ENCODE peak calls at places on chromosome 9, in nine cellular contexts. P is nephron progenitor cell; Z is MCF 10A; D is lung; K is stimulated activated CD4-positive, alpha-beta T cell treated with anti-CD3 and anti-CD28 coated beads, Interleukin-1b, Interleukin-23, amount 100 ng/mL, for 24 hours; B is EH; E is NCI-H2171; S is T-cell; V is iris pigment epithelial cell. I is an unnamed sample.

GRCh38 chr9:106156462-106156861 is 462.1 kb downstream of the TMEM38B start:
- DNase-seq in P (no peak), Z (no peak), D (no peak), K (no peak), B (no peak), E (no peak), S (no peak), V (no peak), I (no peak)

GRCh38 chr9:19660019-19660418 is 128.8 kb downstream of the SLC24A2 start:
- DNase-seq in P (no peak), Z (peak; percentile 31), D (no peak), K (no peak), B (no peak), E (no peak), S (no peak), V (no peak), I (no peak)

GRCh38 chr9:112838342-112838741 is 52.3 kb downstream of the SLC46A2 start:
- DNase-seq in P (no peak), Z (no peak), D (no peak), K (no peak), B (no peak), E (no peak), S (no peak), V (no peak), I (no peak)

GRCh38 chr9:88746029-88746743 is 211.2 kb downstream of the NXNL2 start:
- DNase-seq in P (no peak), Z (peak; percentile 91), D (no peak), K (no peak), B (peak; percentile 96), E (no peak), S (no peak), V (peak; percentile 97), I (no peak)

GRCh38 chr9:5493597-5494511 is 16.5 kb upstream of the PDCD1LG2 start:
- DNase-seq in P (no peak), Z (peak; percentile 88), D (no peak), K (no peak), B (peak; percentile 92), E (no peak), S (no peak), V (peak; percentile 90), I (no peak)

GRCh38 chr9:124562328-124562727 is 55.1 kb upstream of the NR5A1 start:
- DNase-seq in P (peak; percentile 36), Z (no peak), D (peak; percentile 30), K (no peak), B (no peak), E (no peak), S (no peak), V (no peak), I (no peak)

GRCh38 chr9:114484854-114485443 is 20.3 kb downstream of the WHRN start:
- DNase-seq in P (no peak), Z (peak; percentile 90), D (no peak), K (peak; percentile 33), B (peak; percentile 79), E (no peak), S (no peak), V (peak; percentile 88), I (no peak)

GRCh38 chr9:19137282-19137681 is 10.0 kb upstream of the PLIN2 start:
- DNase-seq in P (no peak), Z (no peak), D (no peak), K (no peak), B (peak; percentile 66), E (no peak), S (no peak), V (peak; percentile 88), I (no peak)

GRCh38 chr9:21813575-21814473 is 11.4 kb downstream of the MTAP start:
- DNase-seq in P (peak; percentile 45), Z (no peak), D (peak; percentile 68), K (peak; percentile 32), B (peak; percentile 85), E (peak; percentile 4), S (peak; percentile 60), V (peak; percentile 87), I (no peak)

GRCh38 chr9:12054235-12054634 is 639.0 kb upstream of the TYRP1 start:
- DNase-seq in P (no peak), Z (no peak), D (no peak), K (no peak), B (no peak), E (no peak), S (no peak), V (no peak), I (no peak)

GRCh38 chr9:126788631-126789349 is 16.1 kb upstream of the ZBTB43 start:
- DNase-seq in P (no peak), Z (peak; percentile 82), D (no peak), K (no peak), B (no peak), E (no peak), S (no peak), V (peak; percentile 92), I (no peak)

GRCh38 chr9:127721391-127721821 is 5.5 kb downstream of the TTC16 start:
- DNase-seq in P (no peak), Z (peak; percentile 67), D (no peak), K (no peak), B (no peak), E (peak; percentile 56), S (no peak), V (no peak), I (no peak)

GRCh38 chr9:18568969-18569368 is 95.0 kb downstream of the ADAMTSL1 start:
- DNase-seq in P (no peak), Z (no peak), D (no peak), K (no peak), B (peak; percentile 36), E (peak; percentile 50), S (no peak), V (peak; percentile 20), I (no peak)

GRCh38 chr9:129746092-129746760 is 6.6 kb downstream of the PTGES start:
- DNase-seq in P (no peak), Z (peak; percentile 43), D (no peak), K (no peak), B (peak; percentile 64), E (no peak), S (no peak), V (peak; percentile 65), I (no peak)

GRCh38 chr9:133333566-133333965 is 2.4 kb downstream of the SURF6 start:
- DNase-seq in P (no peak), Z (no peak), D (no peak), K (no peak), B (no peak), E (no peak), S (no peak), V (no peak), I (no peak)

GRCh38 chr9:114450833-114451706 is 54.2 kb downstream of the WHRN start:
- DNase-seq in P (no peak), Z (no peak), D (no peak), K (no peak), B (no peak), E (no peak), S (no peak), V (no peak), I (no peak)

I was measured in ecto neural progenitor cell.